ENCODE peak calls at places on chromosomes 16 and 17, in four cellular contexts. A is WTC11, M is HepG2, P is K562. S is an unnamed sample.

GRCh38 chr16:143456-143855 is 5.0 kb upstream of the NPRL3 start:
- DNase-seq in P (no peak), A (no peak), M (no peak), S (no peak)

GRCh38 chr17:17355426-17355825 is 52.3 kb downstream of the NT5M start:
- DNase-seq in M (no peak), A (no peak), P (no peak), S (no peak)

GRCh38 chr16:72811188-72811720 is 236.7 kb downstream of the ZFHX3 start:
- DNase-seq in P (no peak), M (no peak), A (no peak), S (no peak)

GRCh38 chr17:27158390-27158789 is 135.5 kb upstream of the WSB1 start:
- DNase-seq in P (no peak), A (no peak), M (no peak), S (no peak)

GRCh38 chr16:53881371-53881770 is 177.4 kb downstream of the FTO start:
- DNase-seq in A (no peak), M (peak; percentile 87), P (no peak), S (peak; percentile 13)

GRCh38 chr16:31213877-31214704 is at the start of gene TRIM72:
- DNase-seq in P (peak; percentile 7), A (no peak), M (no peak), S (no peak)

GRCh38 chr16:23371368-23371767 is 69.3 kb downstream of the SCNN1B start:
- DNase-seq in A (peak; percentile 32), M (no peak), P (no peak), S (no peak)

GRCh38 chr17:60577147-60577925 is 22.7 kb upstream of the PPM1D start:
- DNase-seq in M (peak; percentile 17), P (peak; percentile 23), A (no peak), S (no peak)

GRCh38 chr16:58105619-58106018 is 23.6 kb downstream of the CFAP20 start:
- DNase-seq in P (no peak), M (no peak), A (no peak), S (no peak)

GRCh38 chr16:48091077-48091476 is 64.7 kb downstream of the ABCC12 start:
- DNase-seq in P (no peak), M (no peak), A (peak; percentile 17), S (no peak)

GRCh38 chr16:67101301-67101675 is 8.5 kb upstream of the PHAF1 start:
- DNase-seq in M (no peak), P (no peak), A (no peak), S (no peak)

GRCh38 chr16:82655315-82655714 is 28.5 kb downstream of the CDH13 start:
- DNase-seq in M (no peak), P (no peak), A (no peak), S (no peak)

GRCh38 chr16:11251525-11252481 is 4.2 kb downstream of the SOCS1 start:
- DNase-seq in P (no peak), M (no peak), A (no peak), S (no peak)

GRCh38 chr16:55526448-55526847 is 17.6 kb downstream of the LPCAT2 start:
- DNase-seq in A (no peak), P (no peak), M (no peak), S (no peak)

GRCh38 chr17:60139438-60140285 is 10.1 kb upstream of the CA4 start:
- DNase-seq in P (peak; percentile 84), A (peak; percentile 84), M (peak; percentile 47), S (peak; percentile 68)

GRCh38 chr16:14240216-14240843 is 169.2 kb downstream of the MRTFB start:
- DNase-seq in P (no peak), M (peak; percentile 25), A (no peak), S (no peak)

GRCh38 chr16:28264656-28265055 is 27.7 kb upstream of the SBK1 start:
- DNase-seq in P (peak; percentile 45), M (no peak), A (no peak), S (no peak)

GRCh38 chr17:18280239-18280638 is 19.8 kb downstream of the MIEF2 start:
- DNase-seq in M (no peak), P (no peak), A (no peak), S (no peak)

GRCh38 chr17:41678411-41678906 is 10.2 kb upstream of the EIF1 start:
- DNase-seq in M (no peak), P (peak; percentile 47), A (no peak), S (peak; percentile 76)

GRCh38 chr17:48161127-48161905 is 53.8 kb downstream of the SNX11 start:
- DNase-seq in P (no peak), M (no peak), A (no peak), S (no peak)
- TF ChIP-seq HMGXB4 in P (no peak), M (no peak), A (no peak), S (no peak)

GRCh38 chr16:76729525-76729924 is 452.3 kb downstream of the CNTNAP4 start:
- DNase-seq in A (no peak), M (no peak), P (no peak), S (no peak)
- TF ChIP-seq HMGXB4 in A (no peak), M (no peak), P (no peak), S (no peak)

DNA sequence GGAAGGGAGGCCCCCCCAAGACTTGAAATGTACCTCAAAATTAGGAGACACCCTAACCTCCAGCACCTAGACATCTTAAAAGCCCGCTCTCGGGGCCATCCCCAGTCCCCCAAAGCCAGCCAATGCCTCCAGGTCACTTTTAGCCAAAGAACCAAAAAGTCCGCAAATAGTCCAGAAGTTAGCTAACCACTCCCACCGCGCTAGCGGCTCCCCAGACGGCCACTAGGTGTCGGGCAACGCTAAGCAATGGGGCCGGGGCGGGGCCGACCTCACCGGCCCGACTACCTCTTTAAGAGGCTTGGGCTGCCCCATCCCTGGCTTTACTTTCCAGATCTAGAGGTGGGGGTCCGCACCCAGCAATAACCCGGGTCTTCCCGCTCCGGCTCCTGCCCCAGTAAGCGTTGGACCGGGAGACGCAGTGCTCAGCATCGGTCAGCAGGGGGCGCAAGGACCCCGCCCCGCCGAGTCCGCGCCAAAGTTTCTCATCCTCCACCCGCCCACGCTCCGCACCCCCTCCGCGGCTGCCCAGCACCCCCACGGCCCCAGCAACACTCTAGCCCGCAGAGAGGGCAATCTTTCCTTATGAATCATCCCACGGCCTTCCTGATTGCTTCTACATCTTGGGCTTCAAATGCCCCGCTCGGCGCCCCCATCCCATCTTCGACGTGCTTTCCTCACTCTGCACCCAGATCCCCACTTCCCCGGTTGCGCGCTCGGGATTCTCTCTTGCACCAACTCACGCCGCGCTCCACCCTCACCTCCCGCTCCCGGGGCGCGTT is 795 bp downstream of the COL1A1 start:
- DNase-seq in A (peak; percentile 92), M (peak; percentile 71), P (peak; percentile 84), S (peak; percentile 95)
- TF ChIP-seq HMGXB4 in A (peak; percentile 16), M (peak; percentile 76), P (peak; percentile 50), S (peak; percentile 37)

DNA sequence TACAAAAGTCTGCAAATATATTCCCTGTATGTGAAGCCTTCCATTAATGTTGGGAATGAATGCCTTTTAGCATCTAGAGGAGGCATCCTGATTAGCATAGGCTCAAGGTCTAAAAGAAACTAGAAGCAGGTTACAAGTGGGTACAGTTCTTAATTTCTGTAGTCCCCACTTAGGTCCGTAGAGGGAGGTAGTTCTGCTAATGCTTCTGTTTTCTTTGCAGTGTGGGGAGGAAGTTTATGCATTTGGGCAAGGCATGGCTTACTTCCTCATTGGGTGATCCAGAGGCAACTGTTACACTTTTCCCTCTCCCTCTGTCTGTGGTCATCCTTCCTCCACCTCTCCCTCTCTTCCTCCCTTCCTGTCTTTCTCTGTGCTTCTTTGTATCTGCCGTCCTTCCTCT is 108.4 kb upstream of the ZKSCAN2 start:
- DNase-seq in P (no peak), A (no peak), M (no peak), S (no peak)
- TF ChIP-seq HMGXB4 in P (no peak), A (no peak), M (no peak), S (no peak)

GRCh38 chr16:81522141-81522701 is 77.6 kb downstream of the CMIP start:
- DNase-seq in P (peak; percentile 85), A (peak; percentile 54), M (no peak), S (no peak)

GRCh38 chr16:81520560-81521135 is 76.0 kb downstream of the CMIP start:
- DNase-seq in A (no peak), P (no peak), M (no peak), S (no peak)

GRCh38 chr16:81520151-81520470 is 75.5 kb downstream of the CMIP start:
- DNase-seq in M (no peak), P (no peak), A (no peak), S (no peak)

GRCh38 chr16:81519298-81520150 is 74.9 kb downstream of the CMIP start:
- DNase-seq in M (no peak), P (no peak), A (no peak), S (no peak)

DNA sequence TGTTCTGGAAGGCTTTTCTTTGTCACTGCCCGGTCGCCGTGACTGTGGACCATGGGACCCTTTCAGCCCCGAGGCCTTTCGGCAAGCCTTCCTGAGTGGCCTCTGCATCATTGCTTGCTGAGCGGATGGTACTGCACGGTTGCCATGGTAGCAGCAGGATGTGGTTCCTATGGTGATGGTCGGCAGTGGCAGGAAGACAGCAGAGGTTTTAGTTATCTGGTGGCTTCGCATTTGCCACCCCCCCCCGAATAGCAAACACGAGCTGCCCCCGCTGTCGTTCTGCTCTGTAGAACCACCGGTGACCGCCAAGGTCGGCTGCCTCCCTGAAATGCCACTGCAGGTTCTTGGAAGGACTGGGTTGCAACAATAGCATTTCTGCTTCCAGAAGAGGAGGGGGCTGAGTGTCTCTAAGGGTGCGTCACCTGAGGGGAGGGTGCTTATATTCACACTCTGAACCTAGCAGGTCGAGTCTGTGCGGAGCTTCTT is 76.6 kb downstream of the CMIP start:
- DNase-seq in A (no peak), P (peak; percentile 67), M (no peak), S (no peak)
- TF ChIP-seq HMGXB4 in A (no peak), P (no peak), M (no peak), S (no peak)

GRCh38 chr17:77325826-77326581 is 185.2 kb downstream of the SEC14L1 start:
- DNase-seq in A (peak; percentile 8), M (no peak), P (no peak), S (no peak)

GRCh38 chr17:77322534-77323412 is 182.0 kb downstream of the SEC14L1 start:
- DNase-seq in P (peak; percentile 64), M (peak; percentile 85), A (peak; percentile 16), S (peak; percentile 95)

GRCh38 chr17:77325537-77325825 is 184.7 kb downstream of the SEC14L1 start:
- DNase-seq in M (no peak), P (no peak), A (peak; percentile 10), S (no peak)

GRCh38 chr17:77323413-77324171 is 182.8 kb downstream of the SEC14L1 start:
- DNase-seq in A (peak; percentile 10), P (peak; percentile 77), M (no peak), S (peak; percentile 72)

GRCh38 chr17:77324227-77324626 is 183.5 kb downstream of the SEC14L1 start:
- DNase-seq in M (no peak), A (peak; percentile 6), P (no peak), S (no peak)
- TF ChIP-seq HMGXB4 in M (no peak), A (no peak), P (no peak), S (no peak)

GRCh38 chr17:29138991-29139682 is 41.1 kb downstream of the MYO18A start:
- DNase-seq in M (no peak), P (no peak), A (no peak), S (no peak)
- TF ChIP-seq HMGXB4 in M (no peak), P (no peak), A (no peak), S (no peak)

S was measured in A549.